ENCODE peak calls at places on chromosomes 7 and 10, in eight cellular contexts. Q is ovary, Z is foreskin fibroblast, R is heart left ventricle, L is Peyer's patch, J is right lobe of liver, M is GM06990, C is hepatocyte. S is an unnamed sample.

GRCh38 chr7:151517601-151518104 is 2.0 kb downstream of the RHEB start:
- DNase-seq in Q (no peak), Z (no peak), R (no peak), L (no peak), J (no peak), M (no peak), C (no peak), S (no peak)

GRCh38 chr10:15293862-15294835 is 76.9 kb downstream of the FAM171A1 start:
- DNase-seq in Q (no peak), Z (peak), R (no peak), L (no peak), J (no peak), M (no peak), C (no peak), S (peak)

GRCh38 chr10:118738422-118738821 is 16.3 kb downstream of the CACUL1 start:
- DNase-seq in Q (no peak), Z (no peak), R (no peak), L (no peak), J (no peak), M (no peak), C (no peak), S (no peak)

GRCh38 chr10:4656576-4657194 is 169.3 kb upstream of the AKR1E2 start:
- DNase-seq in Q (peak), Z (peak), R (peak), L (peak), J (no peak), M (no peak), C (peak), S (peak)

GRCh38 chr7:47690902-47691558 is 109.1 kb upstream of the TNS3 start:
- DNase-seq in Q (no peak), Z (peak), R (no peak), L (no peak), J (no peak), M (no peak), C (no peak), S (peak)

GRCh38 chr7:73703985-73704639 is 15.4 kb downstream of the STX1A start:
- DNase-seq in Q (peak), Z (no peak), R (peak), L (peak), J (no peak), M (no peak), C (peak), S (no peak)

GRCh38 chr7:55396386-55396785 is 31.2 kb downstream of the LANCL2 start:
- DNase-seq in Q (no peak), Z (no peak), R (no peak), L (no peak), J (no peak), M (no peak), C (no peak), S (no peak)

GRCh38 chr10:3832022-3832786 is 47.2 kb upstream of the KLF6 start:
- DNase-seq in Q (no peak), Z (no peak), R (no peak), L (no peak), J (no peak), M (no peak), C (no peak), S (no peak)

GRCh38 chr7:95899919-95900513 is 127.7 kb downstream of the DYNC1I1 start:
- DNase-seq in Q (no peak), Z (no peak), R (no peak), L (no peak), J (no peak), M (no peak), C (no peak), S (no peak)

GRCh38 chr10:47048533-47048905 is 137.3 kb downstream of the PTPN20 start:
- DNase-seq in Q (no peak), Z (no peak), R (peak), L (no peak), J (peak), M (no peak), C (no peak), S (no peak)

GRCh38 chr10:6108631-6109443 is 20.0 kb downstream of the RBM17 start:
- DNase-seq in Q (no peak), Z (no peak), R (no peak), L (no peak), J (no peak), M (no peak), C (peak), S (no peak)

GRCh38 chr10:93438796-93439253 is 43.3 kb downstream of the MYOF start:
- DNase-seq in Q (peak), Z (no peak), R (no peak), L (no peak), J (no peak), M (no peak), C (peak), S (no peak)

DNA sequence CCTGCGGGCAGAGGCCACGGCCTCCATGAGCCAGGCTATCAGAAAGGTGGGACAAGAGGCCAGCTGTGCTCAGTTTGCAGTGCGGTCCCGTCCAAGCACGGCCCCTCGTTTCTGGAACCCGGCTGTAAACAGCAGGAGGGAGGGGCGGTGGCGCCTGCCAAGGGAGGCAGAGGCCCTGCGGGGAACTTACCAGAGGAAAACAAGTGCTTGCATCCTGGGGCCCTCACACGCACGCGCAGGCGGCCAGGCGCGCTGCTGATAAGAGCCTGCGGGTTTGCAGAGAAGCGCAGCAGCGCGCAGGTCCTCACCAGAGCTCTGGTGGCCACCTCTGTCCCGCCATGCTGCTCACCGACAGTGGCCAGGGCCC is 10.7 kb downstream of the GPR146 start:
- DNase-seq in Q (peak), Z (peak), R (peak), L (peak), J (peak), M (no peak), C (peak), S (no peak)
- H3K4me3 ChIP-seq in Q (peak), Z (no peak), R (peak), L (peak), J (no peak), M (no peak), C (no peak), S (no peak)

DNA sequence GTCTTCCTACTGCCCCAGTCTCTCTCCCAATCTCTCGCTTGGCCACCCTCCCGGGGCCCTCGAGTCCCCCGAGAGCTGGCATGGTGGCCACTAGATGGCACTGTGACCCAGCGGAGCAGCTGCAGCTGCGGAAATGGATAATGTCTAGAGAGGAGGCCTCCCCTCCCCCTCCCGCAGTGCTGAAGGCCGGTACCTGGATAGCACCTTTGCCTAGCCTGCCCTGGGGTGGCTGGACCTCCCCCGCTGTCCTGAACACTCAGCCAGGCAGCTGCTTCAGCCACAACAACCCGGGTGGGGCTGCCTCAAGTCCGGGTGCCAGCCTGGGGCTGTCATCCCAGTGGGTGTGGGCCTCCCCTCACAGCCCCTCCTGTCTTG is 65.2 kb downstream of the GOLGA7B start:
- DNase-seq in Q (peak), Z (peak), R (peak), L (peak), J (peak), M (peak), C (peak), S (no peak)
- TF ChIP-seq CTCF in Q (peak), Z (peak), R (peak), L (peak), J (peak), M (peak), C (peak), S (peak)

GRCh38 chr10:109924947-109925620 is 1.8 kb upstream of the XPNPEP1 start:
- DNase-seq in Q (no peak), Z (no peak), R (no peak), L (no peak), J (no peak), M (no peak), C (no peak), S (no peak)

GRCh38 chr10:109920011-109920410 is 3.3 kb downstream of the XPNPEP1 start:
- DNase-seq in Q (no peak), Z (no peak), R (no peak), L (no peak), J (no peak), M (no peak), C (no peak), S (no peak)

GRCh38 chr10:109922976-109923921 is at the start of gene XPNPEP1:
- DNase-seq in Q (peak), Z (peak), R (peak), L (peak), J (peak), M (peak), C (peak), S (peak)

GRCh38 chr10:109924100-109924499 is 789 bp upstream of the XPNPEP1 start:
- DNase-seq in Q (peak), Z (no peak), R (no peak), L (no peak), J (no peak), M (no peak), C (no peak), S (no peak)

DNA sequence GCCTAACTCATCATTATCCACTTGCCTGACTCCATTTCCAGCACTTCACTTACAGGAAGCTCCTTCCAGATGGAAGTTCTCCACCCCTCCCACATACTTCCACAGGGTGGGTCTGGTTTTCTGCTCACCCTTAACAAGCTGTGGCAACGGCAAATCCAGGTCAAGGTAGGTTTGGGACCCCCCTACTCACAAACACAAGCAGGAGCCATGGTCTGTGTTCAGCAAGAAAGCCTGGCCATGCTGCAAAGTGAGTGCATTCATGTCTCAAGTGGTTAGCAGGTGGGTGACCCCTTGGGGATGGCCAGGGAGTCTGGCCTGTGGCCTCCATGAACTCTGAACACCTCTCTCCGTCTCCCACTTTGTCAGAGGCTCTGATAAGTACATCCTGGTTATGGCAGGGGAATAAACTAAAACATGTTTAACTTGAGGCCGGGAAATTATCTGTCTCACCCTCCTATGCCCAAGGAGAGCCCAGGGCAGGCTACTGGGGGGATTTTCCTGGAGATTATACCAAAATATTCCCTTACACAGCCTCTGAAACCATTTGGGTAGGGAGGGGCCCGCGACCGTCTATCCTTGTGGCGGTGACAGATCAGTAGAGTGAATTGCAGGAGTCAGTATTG is 847 bp downstream of the XPNPEP1 start:
- DNase-seq in Q (no peak), Z (no peak), R (no peak), L (no peak), J (no peak), M (no peak), C (peak), S (no peak)
- H3K4me3 ChIP-seq in Q (peak), Z (peak), R (peak), L (peak), J (peak), M (peak), C (peak), S (peak)

GRCh38 chr7:99142727-99143521 is 984 bp downstream of the SMURF1 start:
- DNase-seq in Q (peak), Z (peak), R (peak), L (peak), J (peak), M (peak), C (peak), S (peak)
- TF ChIP-seq CTCF in Q (no peak), Z (no peak), R (no peak), L (no peak), J (no peak), M (no peak), C (no peak), S (no peak)

GRCh38 chr10:31698169-31698890 is 230.3 kb downstream of the ARHGAP12 start:
- DNase-seq in Q (no peak), Z (peak), R (peak), L (peak), J (no peak), M (no peak), C (peak), S (peak)

GRCh38 chr10:31694929-31695837 is 233.4 kb downstream of the ARHGAP12 start:
- DNase-seq in Q (no peak), Z (no peak), R (no peak), L (no peak), J (no peak), M (no peak), C (no peak), S (no peak)

GRCh38 chr10:31700222-31700621 is 228.4 kb downstream of the ARHGAP12 start:
- DNase-seq in Q (no peak), Z (no peak), R (peak), L (no peak), J (no peak), M (no peak), C (no peak), S (no peak)

GRCh38 chr10:31693499-31693898 is 235.1 kb downstream of the ARHGAP12 start:
- DNase-seq in Q (no peak), Z (no peak), R (peak), L (peak), J (no peak), M (no peak), C (no peak), S (no peak)

GRCh38 chr10:31697271-31698168 is 231.1 kb downstream of the ARHGAP12 start:
- DNase-seq in Q (peak), Z (peak), R (peak), L (peak), J (peak), M (no peak), C (peak), S (peak)
- H3K4me3 ChIP-seq in Q (no peak), Z (peak), R (peak), L (no peak), J (no peak), M (no peak), C (no peak), S (no peak)

GRCh38 chr7:29651467-29651866 is 87.8 kb downstream of the PRR15 start:
- DNase-seq in Q (no peak), Z (no peak), R (no peak), L (no peak), J (no peak), M (no peak), C (no peak), S (no peak)

GRCh38 chr7:29652611-29653010 is 89.0 kb downstream of the PRR15 start:
- DNase-seq in Q (no peak), Z (no peak), R (no peak), L (no peak), J (no peak), M (no peak), C (no peak), S (no peak)

GRCh38 chr7:29647020-29647654 is 83.5 kb downstream of the PRR15 start:
- DNase-seq in Q (no peak), Z (no peak), R (no peak), L (no peak), J (no peak), M (no peak), C (no peak), S (no peak)

GRCh38 chr7:29649876-29650275 is 86.2 kb downstream of the PRR15 start:
- DNase-seq in Q (no peak), Z (no peak), R (no peak), L (no peak), J (no peak), M (no peak), C (no peak), S (no peak)

DNA sequence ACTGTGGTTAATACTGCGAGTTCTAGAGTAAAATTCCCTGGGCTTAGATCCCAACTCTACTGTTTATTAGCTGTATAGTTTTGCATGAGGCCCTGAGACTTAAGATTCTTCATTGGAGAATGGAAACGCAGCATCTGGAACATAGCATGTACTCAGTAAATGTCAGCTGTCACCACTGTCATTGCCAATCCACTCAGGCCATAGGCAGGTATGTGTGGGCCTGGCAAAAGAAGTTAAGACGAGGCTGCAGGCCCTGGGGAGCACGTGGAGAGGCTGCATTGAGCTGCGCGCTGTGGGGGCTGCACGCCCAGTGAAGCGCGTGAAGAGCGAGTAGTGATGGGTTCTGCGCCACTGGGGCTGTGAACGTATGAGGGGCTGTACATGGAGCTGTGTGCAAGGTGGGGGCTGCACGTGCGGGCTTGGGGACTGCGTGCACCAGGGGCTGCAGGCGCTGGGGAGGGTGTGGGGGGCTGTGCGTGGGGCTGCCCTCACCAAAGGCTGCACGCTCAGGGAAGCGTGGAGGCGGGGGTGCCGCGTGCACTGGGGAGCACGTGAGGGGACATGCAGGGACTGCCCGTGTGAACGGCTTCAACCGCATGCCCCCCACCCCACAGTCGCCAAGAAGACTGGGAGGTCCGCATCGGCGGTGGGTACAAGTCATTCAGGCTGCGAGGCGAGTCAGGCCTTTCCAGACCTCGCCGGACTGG is 85.5 kb downstream of the PRR15 start:
- DNase-seq in Q (no peak), Z (no peak), R (no peak), L (no peak), J (no peak), M (no peak), C (no peak), S (no peak)
- TF ChIP-seq CTCF in Q (no peak), Z (no peak), R (no peak), L (no peak), J (no peak), M (no peak), C (no peak), S (no peak)

DNA sequence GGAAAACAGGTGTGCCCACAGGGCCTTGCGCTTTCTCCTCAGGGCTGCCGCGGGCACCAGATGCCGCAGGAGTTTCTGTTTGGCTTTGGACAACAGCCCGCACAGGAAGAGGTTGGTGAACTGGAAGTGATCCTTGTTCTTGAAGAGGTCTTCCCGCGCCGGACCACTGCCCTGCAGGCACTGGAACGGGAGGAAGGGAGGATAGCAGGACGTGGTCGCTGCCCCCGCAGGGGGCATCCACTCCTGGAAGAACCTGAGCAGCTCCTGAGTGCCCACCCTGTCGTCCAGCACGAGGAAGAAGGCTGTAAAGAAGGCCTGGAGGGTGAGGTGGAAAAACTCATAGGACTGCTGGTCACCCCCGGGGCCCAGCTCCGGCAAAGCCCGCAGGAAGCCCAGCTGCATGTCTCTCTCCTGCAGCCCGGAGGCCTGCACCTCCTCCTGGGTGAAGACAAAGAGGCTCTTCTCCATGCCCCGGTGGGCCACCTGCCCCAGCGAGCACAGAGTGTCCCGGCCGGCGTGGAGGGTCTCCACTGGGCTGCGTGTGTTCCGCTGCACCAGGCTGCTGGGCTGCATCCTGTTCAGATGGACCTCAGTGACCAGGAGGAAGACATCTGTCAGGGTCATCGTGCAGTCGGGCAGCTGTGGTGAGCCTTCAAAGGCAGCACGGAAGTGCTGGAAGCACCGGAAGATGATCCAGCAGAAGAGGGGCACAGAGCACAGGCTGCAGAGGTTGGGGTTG is 26.9 kb downstream of the NOD1 start:
- DNase-seq in Q (peak), Z (no peak), R (no peak), L (peak), J (no peak), M (no peak), C (no peak), S (no peak)
- H3K4me3 ChIP-seq in Q (no peak), Z (no peak), R (no peak), L (no peak), J (no peak), M (no peak), C (no peak), S (no peak)

GRCh38 chr10:71242621-71243009 is 30.2 kb downstream of the UNC5B start:
- DNase-seq in Q (no peak), Z (no peak), R (peak), L (no peak), J (no peak), M (no peak), C (no peak), S (no peak)
- TF ChIP-seq CTCF in Q (no peak), Z (no peak), R (no peak), L (no peak), J (no peak), M (no peak), C (no peak), S (no peak)